ENCODE peak calls at places on chromosome X, in eight cellular contexts. S is cardiac fibroblast; A is activated CD4-positive, CD25-positive, alpha-beta regulatory T cell; V is SK-MEL-5; Q is fibroblast of lung; B is OCI-LY7; C is Karpas-422; U is lower leg skin. K is an unnamed sample.

GRCh38 chrX:129403974-129404669 is 119.2 kb downstream of the SMARCA1 start:
- DNase-seq in U (no peak), Q (peak), A (no peak), S (no peak), B (no peak), V (no peak), C (no peak), K (no peak)

GRCh38 chrX:24014388-24015018 is 12.5 kb downstream of the KLHL15 start:
- DNase-seq in Q (no peak), B (no peak), V (no peak), U (no peak), S (peak), A (no peak), C (no peak), K (no peak)

GRCh38 chrX:114976321-114976720 is 41.1 kb downstream of the IL13RA2 start:
- DNase-seq in B (no peak), C (no peak), A (no peak), U (no peak), Q (peak), S (peak), V (no peak), K (no peak)

GRCh38 chrX:69618803-69619202 is 2.9 kb downstream of the EDA start:
- DNase-seq in C (peak), B (peak), Q (no peak), U (no peak), A (no peak), V (peak), S (peak), K (peak)

GRCh38 chrX:130110379-130111219 is at the start of gene ELF4:
- DNase-seq in A (peak), Q (peak), V (peak), C (peak), B (peak), S (peak), U (no peak), K (no peak)

GRCh38 chrX:119502727-119503483 is 34.7 kb downstream of the SLC25A5 start:
- DNase-seq in Q (peak), S (peak), V (peak), C (no peak), A (no peak), U (peak), B (no peak), K (peak)

GRCh38 chrX:133989993-133990392 is 4.6 kb upstream of the GPC3 start:
- DNase-seq in B (no peak), S (no peak), V (no peak), A (no peak), U (no peak), C (no peak), Q (no peak), K (no peak)

GRCh38 chrX:103774070-103774642 is 2.5 kb upstream of the PLP1 start:
- DNase-seq in C (peak), Q (peak), S (peak), A (no peak), V (peak), B (peak), U (peak), K (peak)

GRCh38 chrX:13007519-13008188 is 32.7 kb downstream of the TMSB4X start:
- DNase-seq in C (no peak), Q (peak), A (no peak), U (no peak), B (no peak), S (peak), V (no peak), K (peak)

GRCh38 chrX:68428431-68428830 is 4.9 kb downstream of the OPHN1 start:
- DNase-seq in A (no peak), U (no peak), B (no peak), V (no peak), Q (peak), C (no peak), S (peak), K (peak)

GRCh38 chrX:115940888-115941332 is 229.6 kb upstream of the AGTR2 start:
- DNase-seq in S (peak), Q (peak), U (no peak), B (peak), V (peak), A (no peak), C (peak), K (peak)

GRCh38 chrX:37350034-37350365 is 836 bp downstream of the PRRG1 start:
- DNase-seq in U (no peak), S (peak), A (no peak), V (peak), Q (peak), C (no peak), B (no peak), K (peak)

GRCh38 chrX:7983594-7983993 is 56.4 kb upstream of the PNPLA4 start:
- DNase-seq in S (no peak), V (no peak), A (no peak), U (no peak), C (no peak), B (no peak), Q (no peak), K (no peak)

GRCh38 chrX:78330540-78330939 is 3.1 kb upstream of the CYSLTR1 start:
- DNase-seq in B (no peak), Q (no peak), V (no peak), U (no peak), A (no peak), S (no peak), C (no peak), K (no peak)

GRCh38 chrX:152212969-152213368 is 74.6 kb upstream of the MAGEA10 start:
- DNase-seq in V (no peak), A (no peak), B (no peak), Q (no peak), U (no peak), C (no peak), S (no peak), K (no peak)